ENCODE peak calls at places on chromosomes 13 and 19, in four cellular contexts. P is stimulated activated CD8-positive, alpha-beta memory T cell treated with anti-CD3 and anti-CD28 coated beads, Interleukin-7, amount 100 ng/mL, for 24 hours; Z is aorta; V is effector CD4-positive, alpha-beta T cell. L is an unnamed sample.

GRCh38 chr13:46158222-46158621 is 23.8 kb downstream of the LCP1 start:
- DNase-seq in P (no peak), Z (no peak), V (no peak), L (no peak)

GRCh38 chr19:17575871-17576757 is 20.7 kb downstream of the COLGALT1 start:
- DNase-seq in P (no peak), Z (no peak), V (no peak), L (no peak)

GRCh38 chr13:46180393-46180792 is 1.6 kb downstream of the LCP1 start:
- DNase-seq in P (no peak), Z (no peak), V (no peak), L (no peak)

GRCh38 chr19:53958168-53958571 is 4.6 kb upstream of the CACNG8 start:
- DNase-seq in P (no peak), Z (no peak), V (no peak), L (no peak)

GRCh38 chr13:52162279-52163101 is 3.1 kb upstream of the NEK3 start:
- DNase-seq in P (no peak), Z (no peak), V (no peak), L (no peak)

GRCh38 chr19:2039082-2039958 is 11.7 kb downstream of the MKNK2 start:
- DNase-seq in P (no peak), Z (peak; percentile 48), V (no peak), L (no peak)

GRCh38 chr19:50414850-50415660 is 3.7 kb upstream of the SPIB start:
- DNase-seq in P (peak; percentile 69), Z (peak; percentile 85), V (peak; percentile 67), L (peak; percentile 57)

GRCh38 chr19:42207767-42208259 is 9.7 kb downstream of the DEDD2 start:
- DNase-seq in P (no peak), Z (no peak), V (no peak), L (no peak)

GRCh38 chr19:39692166-39692565 is 12.1 kb upstream of the LGALS14 start:
- DNase-seq in P (no peak), Z (no peak), V (no peak), L (no peak)

GRCh38 chr13:50365683-50366391 is 350.6 kb downstream of the KCNRG start:
- DNase-seq in P (no peak), Z (no peak), V (peak; percentile 15), L (no peak)

GRCh38 chr19:28727133-28727834 is 485.7 kb downstream of the UQCRFS1 start:
- DNase-seq in P (no peak), Z (peak; percentile 50), V (no peak), L (no peak)

GRCh38 chr13:56182598-56182997 is 958.1 kb upstream of the PRR20A start:
- DNase-seq in P (no peak), Z (no peak), V (no peak), L (no peak)

GRCh38 chr13:29922281-29922821 is 71.9 kb upstream of the UBL3 start:
- DNase-seq in P (no peak), Z (no peak), V (no peak), L (no peak)

GRCh38 chr13:38879278-38879677 is 111.4 kb downstream of the STOML3 start:
- DNase-seq in P (no peak), Z (no peak), V (no peak), L (no peak)

GRCh38 chr19:32464279-32464678 is 58.7 kb downstream of the DPY19L3 start:
- DNase-seq in P (no peak), Z (no peak), V (no peak), L (no peak)

GRCh38 chr13:34591801-34592454 is 350.1 kb upstream of the NBEA start:
- DNase-seq in P (no peak), Z (no peak), V (no peak), L (no peak)

GRCh38 chr19:45772130-45772880 is 3.3 kb upstream of the SIX5 start:
- DNase-seq in P (no peak), Z (no peak), V (no peak), L (no peak)

GRCh38 chr19:51094696-51095279 is 12.1 kb upstream of the KLK14 start:
- DNase-seq in P (no peak), Z (no peak), V (peak; percentile 12), L (peak; percentile 20)

GRCh38 chr13:93865235-93865634 is 614.2 kb downstream of the DCT start:
- DNase-seq in P (no peak), Z (no peak), V (no peak), L (no peak)

GRCh38 chr19:2495130-2495641 is 19.3 kb downstream of the GADD45B start:
- DNase-seq in P (no peak), Z (peak; percentile 91), V (no peak), L (no peak)

GRCh38 chr13:102962430-102962829 is 103.8 kb downstream of the SLC10A2 start:
- DNase-seq in P (no peak), Z (no peak), V (no peak), L (no peak)

GRCh38 chr19:43667524-43668405 is 2.2 kb downstream of the PLAUR start:
- DNase-seq in P (no peak), Z (peak; percentile 63), V (no peak), L (no peak)

GRCh38 chr13:97758317-97758716 is 195.2 kb upstream of the IPO5 start:
- DNase-seq in P (no peak), Z (no peak), V (no peak), L (no peak)

GRCh38 chr19:34847393-34847792 is 74.4 kb upstream of the ZNF599 start:
- DNase-seq in P (no peak), Z (no peak), V (no peak), L (no peak)

GRCh38 chr19:14073232-14073924 is 792 bp downstream of the MISP3 start:
- DNase-seq in P (peak; percentile 50), Z (peak; percentile 85), V (peak; percentile 64), L (peak; percentile 62)

GRCh38 chr13:73372691-73373627 is 314.2 kb downstream of the KLF5 start:
- DNase-seq in P (no peak), Z (no peak), V (no peak), L (no peak)

GRCh38 chr19:55173717-55174409 is 6.2 kb downstream of the SYT5 start:
- DNase-seq in P (no peak), Z (peak; percentile 80), V (no peak), L (peak; percentile 16)

GRCh38 chr13:112793545-112794445 is 104.0 kb downstream of the ATP11A start:
- DNase-seq in P (no peak), Z (no peak), V (no peak), L (no peak)

GRCh38 chr13:32234914-32235313 is 80.2 kb downstream of the ZAR1L start:
- DNase-seq in P (no peak), Z (no peak), V (no peak), L (no peak)

GRCh38 chr19:55087542-55087935 is 11.9 kb downstream of the EPS8L1 start:
- DNase-seq in P (no peak), Z (no peak), V (no peak), L (no peak)

GRCh38 chr13:22000191-22000590 is 329.3 kb downstream of the FGF9 start:
- DNase-seq in P (no peak), Z (no peak), V (no peak), L (no peak)

GRCh38 chr19:18788782-18789421 is 2.2 kb downstream of the COMP start:
- DNase-seq in P (no peak), Z (no peak), V (no peak), L (no peak)

GRCh38 chr13:74796126-74796643 is 662.0 kb upstream of the KLF12 start:
- DNase-seq in P (no peak), Z (no peak), V (no peak), L (no peak)

GRCh38 chr19:46546194-46546896 is 50.7 kb upstream of the PNMA8B start:
- DNase-seq in P (no peak), Z (no peak), V (no peak), L (no peak)